ENCODE peak calls at places on chromosome 9, in ten cellular contexts. P is transverse colon, G is right atrium auricular region, C is stomach, Q is brain microvascular endothelial cell, R is neuronal stem cell, W is SJCRH30, E is tibial nerve, V is IMR-90, M is mesendoderm. Z is an unnamed sample.

GRCh38 chr9:132638240-132638639 is 31.5 kb downstream of the DDX31 start:
- DNase-seq in P (no peak), G (no peak), C (no peak), Q (peak; percentile 2), R (no peak), W (no peak), E (no peak), V (peak; percentile 75), M (no peak), Z (no peak)

GRCh38 chr9:1267581-1267980 is 217.4 kb downstream of the DMRT2 start:
- DNase-seq in P (no peak), G (no peak), C (peak; percentile 57), Q (no peak), R (no peak), W (no peak), E (no peak), V (no peak), M (no peak), Z (no peak)

GRCh38 chr9:135045264-135046155 is 42.0 kb upstream of the OLFM1 start:
- DNase-seq in P (no peak), G (no peak), C (peak; percentile 19), Q (no peak), R (no peak), W (no peak), E (no peak), V (no peak), M (no peak), Z (peak; percentile 42)

GRCh38 chr9:87547665-87548064 is 50.0 kb downstream of the DAPK1 start:
- DNase-seq in P (no peak), G (no peak), C (peak; percentile 66), Q (peak; percentile 22), R (no peak), W (no peak), E (no peak), V (no peak), M (peak; percentile 58), Z (no peak)

GRCh38 chr9:74742792-74743389 is 144.8 kb downstream of the TRPM6 start:
- DNase-seq in P (peak; percentile 14), G (no peak), C (no peak), Q (peak; percentile 27), R (peak; percentile 38), W (peak; percentile 27), E (no peak), V (peak; percentile 24), M (peak; percentile 36), Z (no peak)

GRCh38 chr9:127899200-127899943 is at the start of gene ST6GALNAC6:
- DNase-seq in P (peak; percentile 79), G (no peak), C (peak; percentile 78), Q (no peak), R (peak; percentile 59), W (peak; percentile 76), E (peak; percentile 61), V (peak; percentile 68), M (peak; percentile 68), Z (no peak)

GRCh38 chr9:115115924-115116323 is 2.0 kb downstream of the TNC start:
- DNase-seq in P (no peak), G (no peak), C (no peak), Q (peak; percentile 28), R (no peak), W (no peak), E (no peak), V (peak; percentile 82), M (no peak), Z (no peak)

GRCh38 chr9:5896863-5897262 is 6.2 kb downstream of the MLANA start:
- DNase-seq in P (no peak), G (no peak), C (no peak), Q (no peak), R (no peak), W (no peak), E (no peak), V (no peak), M (no peak), Z (no peak)

GRCh38 chr9:125888220-125888619 is 141.0 kb downstream of the PBX3 start:
- DNase-seq in P (no peak), G (no peak), C (no peak), Q (no peak), R (peak; percentile 47), W (peak; percentile 36), E (no peak), V (peak; percentile 56), M (peak; percentile 85), Z (no peak)

GRCh38 chr9:92770005-92770995 is 5.7 kb upstream of the BICD2 start:
- DNase-seq in P (no peak), G (no peak), C (no peak), Q (no peak), R (no peak), W (peak; percentile 64), E (no peak), V (no peak), M (peak; percentile 62), Z (no peak)

GRCh38 chr9:116327702-116328440 is 174.3 kb downstream of the PAPPA start:
- DNase-seq in P (no peak), G (no peak), C (no peak), Q (no peak), R (no peak), W (peak; percentile 43), E (no peak), V (peak; percentile 69), M (no peak), Z (no peak)

GRCh38 chr9:93645149-93645889 is 68.9 kb downstream of the PHF2 start:
- DNase-seq in P (peak; percentile 4), G (no peak), C (peak; percentile 18), Q (no peak), R (no peak), W (no peak), E (no peak), V (no peak), M (no peak), Z (no peak)

GRCh38 chr9:68455436-68455835 is 85.2 kb downstream of the TMEM252 start:
- DNase-seq in P (no peak), G (no peak), C (no peak), Q (no peak), R (no peak), W (no peak), E (no peak), V (no peak), M (no peak), Z (no peak)

GRCh38 chr9:77752566-77752965 is 104.4 kb upstream of the GNA14 start:
- DNase-seq in P (no peak), G (no peak), C (no peak), Q (peak; percentile 84), R (no peak), W (no peak), E (no peak), V (peak; percentile 94), M (no peak), Z (no peak)

GRCh38 chr9:1115370-1115769 is 65.2 kb downstream of the DMRT2 start:
- DNase-seq in P (no peak), G (no peak), C (no peak), Q (no peak), R (no peak), W (no peak), E (no peak), V (no peak), M (no peak), Z (no peak)

GRCh38 chr9:93994132-93994531 is 39.0 kb upstream of the BARX1 start:
- DNase-seq in P (no peak), G (no peak), C (no peak), Q (no peak), R (no peak), W (no peak), E (no peak), V (no peak), M (no peak), Z (no peak)

GRCh38 chr9:128383791-128384190 is 12.6 kb downstream of the URM1 start:
- DNase-seq in P (no peak), G (no peak), C (no peak), Q (no peak), R (no peak), W (no peak), E (no peak), V (no peak), M (no peak), Z (no peak)

DNA sequence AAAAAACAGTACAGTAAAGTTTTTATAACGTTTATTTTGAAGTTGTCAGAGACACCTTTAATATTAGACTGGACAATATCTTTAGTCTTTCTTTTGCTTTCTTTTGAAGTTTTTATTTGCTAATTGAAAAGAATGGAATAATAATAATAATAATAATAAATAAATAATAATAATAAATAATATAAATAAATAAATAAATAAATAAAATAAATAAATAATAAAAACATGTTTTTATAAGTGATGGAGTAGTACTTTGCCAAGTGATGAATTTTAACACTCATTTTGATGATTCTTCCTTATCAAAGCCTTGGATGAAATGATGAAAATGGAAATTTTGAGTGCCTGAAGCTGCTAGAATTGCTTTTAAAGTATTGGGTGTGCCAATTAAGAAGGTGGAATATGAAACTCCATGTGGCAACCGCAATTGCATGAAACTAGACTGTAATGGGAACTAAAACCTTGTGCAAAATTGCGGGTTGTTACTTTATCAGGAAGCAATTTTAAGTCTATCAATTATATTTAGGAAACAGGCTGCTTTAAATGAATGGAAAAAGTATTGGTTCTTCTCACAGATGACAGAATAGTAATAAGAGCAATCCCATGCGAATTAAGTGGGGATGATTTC is 4.4 kb downstream of the ANXA1 start:
- DNase-seq in P (no peak), G (no peak), C (no peak), Q (no peak), R (no peak), W (no peak), E (no peak), V (no peak), M (no peak), Z (no peak)
- H3K36me3 ChIP-seq in P (no peaks in the 10 kb centered on the region), G (peaks cover 29% of the 10 kb centered on the region), C (peaks cover 5% of the 10 kb centered on the region), Q (peaks cover 37% of the 10 kb centered on the region), R (no peaks in the 10 kb centered on the region), W (peaks cover 12% of the 10 kb centered on the region), E (no peaks in the 10 kb centered on the region), V (peaks cover 21% of the 10 kb centered on the region), M (no peaks in the 10 kb centered on the region), Z (peaks cover under 1% of the 10 kb centered on the region)

GRCh38 chr9:107299437-107299836 is 16.4 kb downstream of the RAD23B start:
- DNase-seq in P (no peak), G (no peak), C (no peak), Q (no peak), R (no peak), W (no peak), E (no peak), V (no peak), M (no peak), Z (no peak)
- H3K36me3 ChIP-seq in P (no peaks in the 10 kb centered on the region), G (peaks cover 4% of the 10 kb centered on the region), C (peaks cover 7% of the 10 kb centered on the region), Q (peaks cover 5% of the 10 kb centered on the region), R (peaks cover under 1% of the 10 kb centered on the region), W (peaks cover 53% of the 10 kb centered on the region), E (no peaks in the 10 kb centered on the region), V (peaks cover 7% of the 10 kb centered on the region), M (no peaks in the 10 kb centered on the region), Z (no peaks in the 10 kb centered on the region)

GRCh38 chr9:69746859-69747560 is 12.8 kb downstream of the PTAR1 start:
- DNase-seq in P (no peak), G (no peak), C (no peak), Q (no peak), R (no peak), W (no peak), E (no peak), V (no peak), M (no peak), Z (no peak)
- H3K36me3 ChIP-seq in P (no peaks in the 10 kb centered on the region), G (no peaks in the 10 kb centered on the region), C (no peaks in the 10 kb centered on the region), Q (no peaks in the 10 kb centered on the region), R (peaks cover 3% of the 10 kb centered on the region), W (peaks cover 23% of the 10 kb centered on the region), E (no peaks in the 10 kb centered on the region), V (peaks cover 2% of the 10 kb centered on the region), M (no peaks in the 10 kb centered on the region), Z (no peaks in the 10 kb centered on the region)

GRCh38 chr9:101995231-101995630 is 256.8 kb upstream of the GRIN3A start:
- DNase-seq in P (no peak), G (no peak), C (no peak), Q (peak; percentile 93), R (no peak), W (peak; percentile 82), E (no peak), V (no peak), M (no peak), Z (no peak)

GRCh38 chr9:101991926-101992325 is 253.5 kb upstream of the GRIN3A start:
- DNase-seq in P (no peak), G (no peak), C (no peak), Q (no peak), R (no peak), W (peak; percentile 57), E (no peak), V (no peak), M (no peak), Z (no peak)
- H3K36me3 ChIP-seq in P (no peaks in the 10 kb centered on the region), G (no peaks in the 10 kb centered on the region), C (no peaks in the 10 kb centered on the region), Q (no peaks in the 10 kb centered on the region), R (no peaks in the 10 kb centered on the region), W (no peaks in the 10 kb centered on the region), E (no peaks in the 10 kb centered on the region), V (no peaks in the 10 kb centered on the region), M (no peaks in the 10 kb centered on the region), Z (no peaks in the 10 kb centered on the region)

Z was measured in breast epithelium.